ENCODE peak calls at places on chromosomes 5 and 9, in eight cellular contexts. J is NCI-H1105 treated with DMSO at 0.1 percent for 48 hours; W is mesendoderm; F is C1 segment of cervical spinal cord; N is NCI-H1092; V is left ventricle myocardium inferior; C is NK-92 treated with Interleukin-12 subunit alpha and Interleukin-12 subunit beta, amount 100 ng/mL, for 24 hours; A is T-helper 1 cell. K is an unnamed sample.
A peak's percentile ranks its signal among the peaks of the same experiment; 100 is the strongest.

GRCh38 chr5:150235548-150235895 is 45.7 kb downstream of the SLC6A7 start:
- DNase-seq in J (no peak), W (no peak), F (no peak), N (no peak), V (no peak), C (no peak), A (no peak), K (no peak)

GRCh38 chr9:131366745-131367401 is 27.0 kb upstream of the PRRC2B start:
- DNase-seq in J (peak; percentile 0), W (peak; percentile 72), F (no peak), N (no peak), V (peak; percentile 26), C (no peak), A (no peak), K (no peak)

GRCh38 chr9:108953983-108954574 is 19.9 kb downstream of the ABITRAM start:
- DNase-seq in J (peak; percentile 69), W (peak; percentile 29), F (no peak), N (no peak), V (no peak), C (no peak), A (no peak), K (no peak)

GRCh38 chr5:56557198-56557597 is 258.2 kb upstream of the MAP3K1 start:
- DNase-seq in J (no peak), W (no peak), F (no peak), N (no peak), V (no peak), C (no peak), A (no peak), K (no peak)

GRCh38 chr9:129166962-129167557 is 11.0 kb downstream of the IER5L start:
- DNase-seq in J (no peak), W (peak; percentile 86), F (peak; percentile 11), N (no peak), V (peak; percentile 71), C (no peak), A (no peak), K (no peak)

GRCh38 chr9:96172797-96173196 is 129.2 kb downstream of the HSD17B3 start:
- DNase-seq in J (no peak), W (no peak), F (no peak), N (no peak), V (no peak), C (no peak), A (no peak), K (no peak)

GRCh38 chr5:136040746-136041415 is 12.1 kb downstream of the TGFBI start:
- DNase-seq in J (no peak), W (no peak), F (no peak), N (no peak), V (no peak), C (no peak), A (no peak), K (no peak)

GRCh38 chr5:139810341-139811075 is 14.9 kb downstream of the PSD2 start:
- DNase-seq in J (no peak), W (no peak), F (no peak), N (no peak), V (no peak), C (no peak), A (no peak), K (no peak)

GRCh38 chr9:20950707-20951106 is 80.7 kb downstream of the HACD4 start:
- DNase-seq in J (no peak), W (no peak), F (no peak), N (no peak), V (no peak), C (no peak), A (no peak), K (no peak)

GRCh38 chr9:15485836-15486678 is 24.7 kb downstream of the PSIP1 start:
- DNase-seq in J (peak; percentile 32), W (peak; percentile 31), F (no peak), N (no peak), V (no peak), C (no peak), A (no peak), K (no peak)

GRCh38 chr9:119088002-119088401 is 281.2 kb downstream of the BRINP1 start:
- DNase-seq in J (no peak), W (peak; percentile 62), F (no peak), N (no peak), V (no peak), C (no peak), A (no peak), K (no peak)

GRCh38 chr9:125293134-125293533 is 31.5 kb downstream of the GAPVD1 start:
- DNase-seq in J (peak; percentile 6), W (no peak), F (no peak), N (no peak), V (no peak), C (no peak), A (no peak), K (no peak)

GRCh38 chr9:128105538-128106175 is 21.9 kb downstream of the PTGES2 start:
- DNase-seq in J (no peak), W (no peak), F (no peak), N (no peak), V (no peak), C (no peak), A (no peak), K (no peak)

GRCh38 chr9:126677188-126678084 is 63.7 kb downstream of the LMX1B start:
- DNase-seq in J (no peak), W (no peak), F (no peak), N (no peak), V (no peak), C (no peak), A (no peak), K (no peak)

GRCh38 chr9:98992885-98993569 is 49.3 kb downstream of the COL15A1 start:
- DNase-seq in J (no peak), W (no peak), F (no peak), N (no peak), V (no peak), C (no peak), A (no peak), K (no peak)

GRCh38 chr5:132391247-132391646 is 21.7 kb downstream of the SLC22A5 start:
- DNase-seq in J (no peak), W (no peak), F (no peak), N (no peak), V (no peak), C (no peak), A (no peak), K (no peak)

GRCh38 chr5:99061711-99062110 is 132.9 kb upstream of the CHD1 start:
- DNase-seq in J (no peak), W (no peak), F (no peak), N (no peak), V (no peak), C (no peak), A (no peak), K (no peak)

GRCh38 chr5:66829826-66830225 is 233.6 kb downstream of the MAST4 start:
- DNase-seq in J (no peak), W (peak; percentile 44), F (no peak), N (no peak), V (no peak), C (no peak), A (no peak), K (no peak)

GRCh38 chr9:134420974-134421432 is 94.7 kb downstream of the RXRA start:
- DNase-seq in J (no peak), W (no peak), F (no peak), N (no peak), V (no peak), C (no peak), A (no peak), K (no peak)

GRCh38 chr9:105883847-105884246 is 189.5 kb downstream of the TMEM38B start:
- DNase-seq in J (no peak), W (no peak), F (no peak), N (no peak), V (no peak), C (peak; percentile 3), A (no peak), K (no peak)

GRCh38 chr5:5886812-5887486 is 464.5 kb downstream of the ICE1 start:
- DNase-seq in J (peak; percentile 15), W (peak; percentile 23), F (no peak), N (no peak), V (no peak), C (no peak), A (no peak), K (peak; percentile 6)

GRCh38 chr5:152505442-152506042 is 100.5 kb upstream of the NMUR2 start:
- DNase-seq in J (peak; percentile 63), W (peak; percentile 80), F (peak; percentile 39), N (peak; percentile 40), V (peak; percentile 30), C (peak; percentile 14), A (peak; percentile 17), K (no peak)

GRCh38 chr9:74573792-74574191 is 76.7 kb downstream of the RORB start:
- DNase-seq in J (no peak), W (no peak), F (no peak), N (no peak), V (no peak), C (no peak), A (no peak), K (no peak)

GRCh38 chr5:113264061-113264460 is 170.7 kb downstream of the TSSK1B start:
- DNase-seq in J (no peak), W (no peak), F (no peak), N (no peak), V (no peak), C (no peak), A (no peak), K (no peak)

GRCh38 chr5:129361441-129362025 is 98.6 kb upstream of the ADAMTS19 start:
- DNase-seq in J (no peak), W (peak; percentile 36), F (no peak), N (no peak), V (no peak), C (no peak), A (no peak), K (no peak)

GRCh38 chr9:21556581-21557427 is 74.7 kb upstream of the IFNE start:
- DNase-seq in J (no peak), W (no peak), F (no peak), N (no peak), V (no peak), C (no peak), A (no peak), K (no peak)

GRCh38 chr9:121568101-121568460 is 68.4 kb upstream of the GGTA1 start:
- DNase-seq in J (no peak), W (no peak), F (no peak), N (no peak), V (peak; percentile 26), C (no peak), A (no peak), K (no peak)